ENCODE peak calls at places on chromosomes 5 and 9, in five cellular contexts. G, P, H, V and U are unnamed samples.

GRCh38 chr9:113151696-113152630 is 1.2 kb downstream of the SLC31A2 start:
- DNase-seq in V (no peak), G (no peak), H (no peak), P (no peak), U (no peak)

GRCh38 chr5:139882961-139883539 is 87.4 kb downstream of the PSD2 start:
- DNase-seq in G (peak), H (no peak), P (no peak), V (no peak), U (no peak)

GRCh38 chr9:93562157-93562556 is 14.2 kb upstream of the PHF2 start:
- DNase-seq in H (no peak), V (no peak), G (no peak), P (no peak), U (no peak)

GRCh38 chr9:27701664-27702063 is 128.4 kb upstream of the C9orf72 start:
- DNase-seq in P (no peak), H (peak), V (no peak), G (peak), U (peak)

GRCh38 chr9:112542893-112543292 is 56.3 kb downstream of the KIAA1958 start:
- DNase-seq in P (no peak), H (no peak), G (no peak), V (no peak), U (no peak)

GRCh38 chr5:50967388-50968039 is 301.1 kb downstream of the PARP8 start:
- DNase-seq in H (no peak), P (no peak), V (no peak), G (no peak), U (no peak)

GRCh38 chr5:130536726-130537125 is 628.3 kb downstream of the HINT1 start:
- DNase-seq in V (no peak), P (no peak), H (no peak), G (no peak), U (no peak)

GRCh38 chr5:74587895-74588294 is 52.6 kb downstream of the ENC1 start:
- DNase-seq in G (no peak), P (no peak), V (no peak), H (no peak), U (no peak)

GRCh38 chr9:130843049-130843908 is 8.2 kb downstream of the ABL1 start:
- DNase-seq in V (no peak), P (no peak), H (no peak), G (no peak), U (no peak)

GRCh38 chr9:138006576-138007233 is 129.1 kb downstream of the CACNA1B start:
- DNase-seq in H (no peak), P (no peak), V (no peak), G (no peak), U (no peak)

GRCh38 chr9:85514256-85514655 is 227.5 kb downstream of the AGTPBP1 start:
- DNase-seq in G (no peak), P (no peak), V (no peak), H (no peak), U (peak)

GRCh38 chr9:137470785-137471184 is 11.7 kb upstream of the NSMF start:
- DNase-seq in H (no peak), P (no peak), V (no peak), G (no peak), U (no peak)

GRCh38 chr5:4080370-4080769 is 484.7 kb downstream of the IRX1 start:
- DNase-seq in H (no peak), G (no peak), V (no peak), P (no peak), U (no peak)

GRCh38 chr9:35395076-35395675 is 94.7 kb upstream of the RUSC2 start:
- DNase-seq in V (no peak), H (no peak), G (no peak), P (no peak), U (no peak)

GRCh38 chr5:179905144-179905526 is 2.6 kb downstream of the TBC1D9B start:
- DNase-seq in P (no peak), G (no peak), V (no peak), H (no peak), U (no peak)

GRCh38 chr9:84054341-84055010 is 73.9 kb downstream of the RMI1 start:
- DNase-seq in V (no peak), P (no peak), G (peak), H (peak), U (no peak)

GRCh38 chr5:15717002-15717401 is 217.0 kb downstream of the FBXL7 start:
- DNase-seq in V (no peak), G (no peak), P (no peak), H (peak), U (peak)

GRCh38 chr9:95845751-95846150 is 29.7 kb upstream of the ERCC6L2 start:
- DNase-seq in G (no peak), V (no peak), H (no peak), P (no peak), U (no peak)

GRCh38 chr5:19902316-19902934 is 85.6 kb downstream of the CDH18 start:
- DNase-seq in V (no peak), G (no peak), P (no peak), H (no peak), U (no peak)
- H3K4me3 ChIP-seq in V (no peak), G (no peak), P (no peak), H (no peak), U (no peak)

GRCh38 chr9:97534961-97535594 is 33.6 kb downstream of the TMOD1 start:
- DNase-seq in P (no peak), H (no peak), V (no peak), G (no peak), U (no peak)

GRCh38 chr9:97535771-97536170 is 34.3 kb downstream of the TMOD1 start:
- DNase-seq in G (peak), P (no peak), H (no peak), V (no peak), U (no peak)

GRCh38 chr9:97531750-97532383 is 30.4 kb downstream of the TMOD1 start:
- DNase-seq in P (no peak), V (no peak), H (no peak), G (peak), U (no peak)

GRCh38 chr9:97536480-97536879 is 35.0 kb downstream of the TMOD1 start:
- DNase-seq in V (no peak), P (no peak), H (no peak), G (peak), U (no peak)

GRCh38 chr9:97534185-97534584 is 32.7 kb downstream of the TMOD1 start:
- DNase-seq in G (no peak), V (no peak), P (no peak), H (no peak), U (no peak)
- H3K4me3 ChIP-seq in G (no peak), V (no peak), P (no peak), H (no peak), U (no peak)

GRCh38 chr5:67165524-67166459 is 30.8 kb downstream of the CD180 start:
- DNase-seq in P (peak), V (peak), H (peak), G (peak), U (peak)

GRCh38 chr5:67166886-67167285 is 29.7 kb downstream of the CD180 start:
- DNase-seq in G (no peak), P (no peak), H (no peak), V (no peak), U (no peak)

GRCh38 chr5:67164856-67165523 is 31.6 kb downstream of the CD180 start:
- DNase-seq in P (no peak), V (no peak), G (no peak), H (no peak), U (no peak)

GRCh38 chr5:67163863-67164595 is 32.6 kb downstream of the CD180 start:
- DNase-seq in G (no peak), H (no peak), P (no peak), V (no peak), U (no peak)

GRCh38 chr5:67166460-67166871 is 30.1 kb downstream of the CD180 start:
- DNase-seq in G (no peak), H (no peak), P (no peak), V (no peak), U (no peak)
- H3K4me3 ChIP-seq in G (peak), H (peak), P (peak), V (peak), U (no peak)

DNA sequence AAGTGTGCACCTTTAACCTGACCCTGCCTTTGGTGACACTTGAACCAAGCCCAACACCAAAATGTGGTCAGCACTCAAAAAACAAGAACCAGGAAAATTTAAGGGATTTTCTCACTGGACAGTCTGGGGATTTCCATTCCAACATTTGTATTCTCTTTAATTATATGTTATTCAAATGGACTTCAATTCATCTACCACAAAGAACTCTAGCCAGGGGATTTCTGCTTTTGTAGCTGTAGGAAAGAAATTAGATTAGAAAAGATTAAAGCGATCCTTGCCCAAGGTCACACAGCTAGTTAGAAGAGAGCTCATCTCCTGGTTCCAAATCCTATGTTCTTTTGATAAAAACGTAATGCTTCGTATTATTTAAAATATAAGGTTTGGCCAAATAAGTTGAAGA is 94.8 kb upstream of the JAK2 start:
- DNase-seq in V (no peak), P (no peak), H (no peak), G (no peak), U (no peak)
- H3K4me3 ChIP-seq in V (no peak), P (no peak), H (no peak), G (no peak), U (no peak)

DNA sequence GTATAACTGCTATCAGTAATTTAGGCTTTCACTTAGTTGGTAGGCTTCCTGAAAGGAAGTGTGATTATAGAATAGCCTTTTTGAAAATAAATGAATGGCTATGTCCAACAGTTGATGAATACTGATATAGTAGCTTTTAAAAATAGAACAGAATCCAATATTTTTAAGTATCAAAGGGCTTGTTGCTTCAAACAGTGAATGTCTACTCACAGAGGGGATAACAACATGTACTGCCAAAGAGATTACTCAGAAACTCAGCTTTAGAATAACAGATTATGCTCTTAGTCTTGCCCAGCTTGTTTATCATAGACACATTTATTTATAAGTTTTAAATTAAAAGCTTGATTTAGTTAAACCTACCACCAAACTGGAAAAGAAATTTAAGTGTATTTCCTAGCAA is 132.6 kb downstream of the XRCC4 start:
- DNase-seq in G (no peak), P (no peak), H (no peak), V (no peak), U (no peak)
- H3K4me3 ChIP-seq in G (no peak), P (no peak), H (no peak), V (no peak), U (no peak)

DNA sequence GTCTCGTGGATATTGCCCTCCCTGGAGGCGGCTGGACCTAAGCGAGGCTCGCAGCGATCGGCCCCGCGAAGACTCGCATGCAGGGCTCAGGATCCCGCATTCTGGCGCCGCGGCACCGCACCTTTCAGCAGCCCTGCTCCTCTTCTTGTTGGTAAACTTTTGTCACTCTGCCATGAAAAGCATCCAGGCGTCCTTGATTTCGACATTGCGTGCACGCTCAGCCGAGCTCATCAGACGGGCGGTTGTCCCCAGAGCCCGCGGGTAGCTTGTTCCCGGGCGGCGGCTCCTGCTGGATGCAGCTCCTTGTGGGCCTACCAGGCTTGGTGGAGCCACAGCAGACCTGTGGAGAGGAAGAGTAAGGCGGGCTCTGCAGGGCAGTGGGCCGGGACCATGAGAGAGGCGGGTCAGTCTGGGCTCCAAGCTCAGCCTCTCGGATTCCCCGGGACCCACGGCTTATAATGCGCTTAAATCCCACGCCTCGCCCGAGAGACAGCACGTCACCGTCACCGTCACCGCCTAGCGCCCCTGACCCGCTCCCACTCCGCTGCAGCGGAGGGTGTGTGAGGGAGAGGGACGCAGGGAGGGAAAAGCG is 1.8 kb upstream of the ANKRD18A start:
- DNase-seq in G (no peak), H (no peak), P (no peak), V (peak), U (peak)
- H3K4me3 ChIP-seq in G (no peak), H (peak), P (peak), V (peak), U (peak)